ENCODE peak calls at places on chromosomes 2 and 18, in five cellular contexts. One of them, this sample, is unnamed. For H3K4me1, the result is how much of the 10 kb centered on the place peaks cover.

GRCh38 chr2:69217333-69218080 is 169.5 kb downstream of the GFPT1 start:
- DNase-seq in heart left ventricle: no peak
- DNase-seq in prostate gland: no peak
- DNase-seq in HCT116: no peak
- DNase-seq in adrenal gland: no peak
- DNase-seq in this sample: no peak

GRCh38 chr2:70344195-70344594 is 42.3 kb upstream of the FAM136A start:
- DNase-seq in heart left ventricle: no peak
- DNase-seq in prostate gland: no peak
- DNase-seq in HCT116: no peak
- DNase-seq in adrenal gland: no peak
- DNase-seq in this sample: no peak

GRCh38 chr18:49050462-49050861 is 99.7 kb upstream of the SMAD7 start:
- DNase-seq in heart left ventricle: no peak
- DNase-seq in prostate gland: no peak
- DNase-seq in HCT116: no peak
- DNase-seq in adrenal gland: no peak
- DNase-seq in this sample: no peak

GRCh38 chr2:95300391-95300938 is 3.3 kb downstream of the KCNIP3 start:
- DNase-seq in heart left ventricle: no peak
- DNase-seq in prostate gland: peak
- DNase-seq in HCT116: no peak
- DNase-seq in adrenal gland: no peak
- DNase-seq in this sample: no peak

GRCh38 chr2:27369471-27370025 is 590 bp downstream of the EIF2B4 start:
- DNase-seq in heart left ventricle: peak
- DNase-seq in prostate gland: no peak
- DNase-seq in HCT116: no peak
- DNase-seq in adrenal gland: peak
- DNase-seq in this sample: no peak

GRCh38 chr2:150528861-150529801 is 41.7 kb upstream of the RND3 start:
- DNase-seq in heart left ventricle: no peak
- DNase-seq in prostate gland: no peak
- DNase-seq in HCT116: no peak
- DNase-seq in adrenal gland: no peak
- DNase-seq in this sample: no peak

GRCh38 chr2:55025082-55025481 is 25.2 kb downstream of the RTN4 start:
- DNase-seq in heart left ventricle: no peak
- DNase-seq in prostate gland: no peak
- DNase-seq in HCT116: no peak
- DNase-seq in adrenal gland: no peak
- DNase-seq in this sample: no peak

GRCh38 chr2:1581965-1582625 is 162.2 kb downstream of the PXDN start:
- DNase-seq in heart left ventricle: no peak
- DNase-seq in prostate gland: no peak
- DNase-seq in HCT116: no peak
- DNase-seq in adrenal gland: no peak
- DNase-seq in this sample: no peak

GRCh38 chr2:102686479-102687439 is 67.4 kb downstream of the SLC9A2 start:
- DNase-seq in heart left ventricle: no peak
- DNase-seq in prostate gland: no peak
- DNase-seq in HCT116: no peak
- DNase-seq in adrenal gland: no peak
- DNase-seq in this sample: no peak

GRCh38 chr18:68438983-68439382 is 275.9 kb downstream of the TMX3 start:
- DNase-seq in heart left ventricle: no peak
- DNase-seq in prostate gland: no peak
- DNase-seq in HCT116: no peak
- DNase-seq in adrenal gland: no peak
- DNase-seq in this sample: no peak

GRCh38 chr18:8949206-8949605 is 153.3 kb upstream of the NDUFV2 start:
- DNase-seq in heart left ventricle: no peak
- DNase-seq in prostate gland: no peak
- DNase-seq in HCT116: no peak
- DNase-seq in adrenal gland: no peak
- DNase-seq in this sample: no peak

GRCh38 chr2:201151127-201152074 is 31.5 kb upstream of the CASP10 start:
- DNase-seq in heart left ventricle: no peak
- DNase-seq in prostate gland: no peak
- DNase-seq in HCT116: peak
- DNase-seq in adrenal gland: peak
- DNase-seq in this sample: no peak

GRCh38 chr2:172927381-172928357 is 148.0 kb upstream of the MAP3K20 start:
- DNase-seq in heart left ventricle: peak
- DNase-seq in prostate gland: peak
- DNase-seq in HCT116: no peak
- DNase-seq in adrenal gland: peak
- DNase-seq in this sample: no peak

GRCh38 chr2:237694423-237695194 is 67.2 kb downstream of the LRRFIP1 start:
- DNase-seq in heart left ventricle: no peak
- DNase-seq in prostate gland: no peak
- DNase-seq in HCT116: no peak
- DNase-seq in adrenal gland: peak
- DNase-seq in this sample: no peak

GRCh38 chr2:226114436-226114835 is 685.2 kb downstream of the IRS1 start:
- DNase-seq in heart left ventricle: no peak
- DNase-seq in prostate gland: no peak
- DNase-seq in HCT116: peak
- DNase-seq in adrenal gland: no peak
- DNase-seq in this sample: no peak

GRCh38 chr2:67649331-67650071 is 252.4 kb downstream of the ETAA1 start:
- DNase-seq in heart left ventricle: peak
- DNase-seq in prostate gland: no peak
- DNase-seq in HCT116: no peak
- DNase-seq in adrenal gland: peak
- DNase-seq in this sample: peak

GRCh38 chr2:149037851-149038250 is 648 bp upstream of the LYPD6B start:
- DNase-seq in heart left ventricle: no peak
- DNase-seq in prostate gland: no peak
- DNase-seq in HCT116: peak
- DNase-seq in adrenal gland: no peak
- DNase-seq in this sample: no peak

GRCh38 chr2:100071350-100072043 is 70.9 kb downstream of the AFF3 start:
- DNase-seq in heart left ventricle: no peak
- DNase-seq in prostate gland: no peak
- DNase-seq in HCT116: no peak
- DNase-seq in adrenal gland: no peak
- DNase-seq in this sample: no peak

GRCh38 chr18:2559249-2559648 is 12.1 kb downstream of the METTL4 start:
- DNase-seq in heart left ventricle: no peak
- DNase-seq in prostate gland: no peak
- DNase-seq in HCT116: no peak
- DNase-seq in adrenal gland: no peak
- DNase-seq in this sample: no peak

GRCh38 chr18:35083174-35083712 is 42.0 kb downstream of the MAPRE2 start:
- DNase-seq in heart left ventricle: peak
- DNase-seq in prostate gland: no peak
- DNase-seq in HCT116: no peak
- DNase-seq in adrenal gland: no peak
- DNase-seq in this sample: no peak

GRCh38 chr2:111970453-111970852 is 72.0 kb downstream of the MERTK start:
- DNase-seq in heart left ventricle: no peak
- DNase-seq in prostate gland: no peak
- DNase-seq in HCT116: no peak
- DNase-seq in adrenal gland: no peak
- DNase-seq in this sample: no peak

GRCh38 chr2:128371248-128371630 is 52.6 kb upstream of the HS6ST1 start:
- DNase-seq in heart left ventricle: no peak
- DNase-seq in prostate gland: no peak
- DNase-seq in HCT116: no peak
- DNase-seq in adrenal gland: no peak
- DNase-seq in this sample: no peak

GRCh38 chr18:39770399-39770798 is 2184.6 kb upstream of the PIK3C3 start:
- DNase-seq in heart left ventricle: no peak
- DNase-seq in prostate gland: no peak
- DNase-seq in HCT116: no peak
- DNase-seq in adrenal gland: no peak
- DNase-seq in this sample: no peak

GRCh38 chr2:160427629-160428424 is 65.8 kb downstream of the RBMS1 start:
- DNase-seq in heart left ventricle: peak
- DNase-seq in prostate gland: no peak
- DNase-seq in HCT116: no peak
- DNase-seq in adrenal gland: no peak
- DNase-seq in this sample: no peak

GRCh38 chr18:12327510-12328178 is 19.6 kb downstream of the TUBB6 start:
- DNase-seq in heart left ventricle: peak
- DNase-seq in prostate gland: peak
- DNase-seq in HCT116: peak
- DNase-seq in adrenal gland: peak
- DNase-seq in this sample: peak

GRCh38 chr2:64623232-64623879 is 30.4 kb downstream of the SERTAD2 start:
- DNase-seq in heart left ventricle: no peak
- DNase-seq in prostate gland: no peak
- DNase-seq in HCT116: no peak
- DNase-seq in adrenal gland: peak
- DNase-seq in this sample: no peak

GRCh38 chr2:53829252-53829651 is 30.5 kb downstream of the GPR75 start:
- DNase-seq in heart left ventricle: no peak
- DNase-seq in prostate gland: no peak
- DNase-seq in HCT116: no peak
- DNase-seq in adrenal gland: no peak
- DNase-seq in this sample: no peak

DNA sequence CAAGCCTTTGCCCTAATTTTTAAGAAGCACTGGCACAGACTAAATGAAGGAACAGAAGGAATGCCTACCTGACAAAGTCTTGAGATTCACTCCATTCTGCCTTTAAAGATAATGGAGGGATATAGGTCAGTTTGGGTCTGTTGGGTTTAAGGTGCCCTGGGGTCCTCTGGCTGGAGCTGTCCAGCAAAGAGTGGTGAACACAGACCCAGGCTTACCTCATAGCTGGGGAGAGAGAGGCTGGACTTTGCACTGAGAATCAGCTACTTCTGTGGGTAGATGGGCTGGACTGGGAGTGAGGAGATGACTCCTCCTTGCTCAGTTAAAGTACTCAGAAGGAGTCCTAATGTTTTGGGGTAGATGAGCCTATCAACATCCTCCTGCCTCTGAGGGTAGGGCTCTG is 64.4 kb upstream of the CXCR4 start:
- DNase-seq in heart left ventricle: no peak
- DNase-seq in prostate gland: no peak
- DNase-seq in HCT116: no peak
- DNase-seq in adrenal gland: no peak
- DNase-seq in this sample: no peak
- TF ChIP-seq POLR2A in heart left ventricle: no peak
- TF ChIP-seq POLR2A in prostate gland: no peak
- TF ChIP-seq POLR2A in HCT116: no peak
- TF ChIP-seq POLR2A in adrenal gland: no peak
- TF ChIP-seq POLR2A in this sample: no peak

DNA sequence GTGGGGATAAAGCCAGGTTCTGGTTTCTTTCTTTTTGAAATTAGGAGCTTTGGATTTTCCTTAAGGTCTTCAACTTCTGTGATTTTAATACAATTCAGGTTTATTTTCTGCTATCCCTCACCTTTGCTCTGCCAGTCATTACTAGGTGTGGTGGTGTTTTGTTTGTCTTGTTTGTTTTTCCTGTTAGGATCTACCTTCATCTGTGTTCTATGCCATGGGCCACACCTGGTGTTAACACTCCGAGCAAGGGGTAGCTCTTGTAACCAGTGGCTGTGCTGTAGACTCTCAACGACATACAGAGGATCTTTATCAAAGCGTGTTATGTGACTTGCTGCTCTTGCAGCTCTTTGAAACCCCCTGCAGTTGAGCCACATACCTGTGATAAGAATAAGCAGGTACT is 38.6 kb downstream of the MGAT5 start:
- DNase-seq in heart left ventricle: no peak
- DNase-seq in prostate gland: no peak
- DNase-seq in HCT116: no peak
- DNase-seq in adrenal gland: no peak
- DNase-seq in this sample: no peak
- H3K4me1 ChIP-seq in heart left ventricle: under half
- H3K4me1 ChIP-seq in prostate gland: under half
- H3K4me1 ChIP-seq in HCT116: under half
- H3K4me1 ChIP-seq in adrenal gland: under half
- H3K4me1 ChIP-seq in this sample: under half

DNA sequence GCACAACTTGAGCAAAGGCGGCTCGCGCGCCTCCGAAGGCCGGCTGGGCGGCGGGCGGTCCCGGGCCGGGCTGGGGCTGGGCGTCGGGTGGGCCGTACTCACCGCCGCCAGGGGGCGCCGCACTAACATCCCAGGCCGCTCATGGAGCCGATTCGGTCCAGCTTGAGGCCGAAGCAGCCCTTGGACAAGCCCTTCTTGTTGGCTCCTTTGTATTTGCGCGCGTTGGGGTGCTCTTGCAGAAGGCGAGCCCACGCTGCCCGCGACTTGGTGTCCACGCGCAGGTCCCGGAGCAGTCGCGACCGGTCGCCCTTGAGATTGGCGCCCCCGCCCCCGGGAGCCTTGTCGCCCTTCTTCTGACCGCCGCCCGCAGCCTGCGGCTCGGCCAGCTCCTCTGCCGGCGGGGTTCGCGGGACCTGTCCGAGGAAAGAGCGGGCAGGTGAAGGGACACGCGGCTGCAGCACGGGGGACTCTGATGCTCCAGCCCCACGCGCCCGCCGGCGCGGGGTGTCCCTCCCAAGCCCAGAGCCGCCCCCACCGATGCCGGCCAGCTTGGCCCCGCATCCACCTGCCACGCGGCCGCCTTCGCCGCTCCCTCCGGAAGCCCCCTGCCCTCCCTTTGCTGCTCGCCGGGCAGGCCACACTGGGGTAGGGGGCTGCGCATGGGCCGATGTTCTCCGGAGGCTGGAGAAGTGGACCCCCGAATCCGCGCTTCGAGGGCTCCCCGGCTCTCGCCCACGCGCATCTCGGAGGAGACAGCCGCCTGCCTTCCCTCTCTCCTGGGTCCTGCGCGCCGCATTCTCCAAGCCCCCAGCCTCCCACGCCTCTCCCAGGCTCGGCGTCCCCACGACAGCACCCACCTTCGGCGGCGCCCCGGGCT is 655 bp downstream of the NPPC start:
- DNase-seq in heart left ventricle: peak
- DNase-seq in prostate gland: peak
- DNase-seq in HCT116: peak
- DNase-seq in adrenal gland: peak
- DNase-seq in this sample: peak
- TF ChIP-seq CTCF in heart left ventricle: peak
- TF ChIP-seq CTCF in prostate gland: peak
- TF ChIP-seq CTCF in HCT116: peak
- TF ChIP-seq CTCF in adrenal gland: peak
- TF ChIP-seq CTCF in this sample: peak

GRCh38 chr2:3494984-3495666 is 24.2 kb downstream of the ADI1 start:
- DNase-seq in heart left ventricle: no peak
- DNase-seq in prostate gland: no peak
- DNase-seq in HCT116: no peak
- DNase-seq in adrenal gland: no peak
- DNase-seq in this sample: no peak

GRCh38 chr2:3493610-3493997 is 25.7 kb downstream of the ADI1 start:
- DNase-seq in heart left ventricle: no peak
- DNase-seq in prostate gland: no peak
- DNase-seq in HCT116: no peak
- DNase-seq in adrenal gland: peak
- DNase-seq in this sample: peak

GRCh38 chr2:3491716-3492474 is 27.4 kb downstream of the ADI1 start:
- DNase-seq in heart left ventricle: no peak
- DNase-seq in prostate gland: no peak
- DNase-seq in HCT116: no peak
- DNase-seq in adrenal gland: no peak
- DNase-seq in this sample: no peak

GRCh38 chr2:3491306-3491705 is 28.0 kb downstream of the ADI1 start:
- DNase-seq in heart left ventricle: no peak
- DNase-seq in prostate gland: no peak
- DNase-seq in HCT116: no peak
- DNase-seq in adrenal gland: no peak
- DNase-seq in this sample: no peak

GRCh38 chr2:3492951-3493609 is 26.3 kb downstream of the ADI1 start:
- DNase-seq in heart left ventricle: no peak
- DNase-seq in prostate gland: no peak
- DNase-seq in HCT116: no peak
- DNase-seq in adrenal gland: peak
- DNase-seq in this sample: peak
- TF ChIP-seq POLR2A in heart left ventricle: no peak
- TF ChIP-seq POLR2A in prostate gland: no peak
- TF ChIP-seq POLR2A in HCT116: no peak
- TF ChIP-seq POLR2A in adrenal gland: no peak
- TF ChIP-seq POLR2A in this sample: no peak

This sample was measured in uterus.